ENCODE peak calls at places on chromosomes 1 and 21, in five cellular contexts. One of them, this sample, is unnamed.

GRCh38 chr1:41895552-41895951 is 23.2 kb downstream of the HIVEP3 start:
- DNase-seq in fibroblast of the aortic adventitia: no peak
- DNase-seq in GDM1: no peak
- DNase-seq in fibroblast of villous mesenchyme: peak; percentile 52
- DNase-seq in fibroblast of mammary gland: no peak
- DNase-seq in this sample: peak; percentile 43

GRCh38 chr21:33931799-33932390 is 16.3 kb upstream of the ATP5PO start:
- DNase-seq in fibroblast of the aortic adventitia: peak; percentile 50
- DNase-seq in GDM1: no peak
- DNase-seq in fibroblast of villous mesenchyme: peak; percentile 60
- DNase-seq in fibroblast of mammary gland: no peak
- DNase-seq in this sample: no peak

GRCh38 chr1:31431351-31431750 is 18.3 kb downstream of the SERINC2 start:
- DNase-seq in fibroblast of the aortic adventitia: no peak
- DNase-seq in GDM1: no peak
- DNase-seq in fibroblast of villous mesenchyme: no peak
- DNase-seq in fibroblast of mammary gland: no peak
- DNase-seq in this sample: no peak

GRCh38 chr1:237386362-237387143 is 344.6 kb downstream of the RYR2 start:
- DNase-seq in fibroblast of the aortic adventitia: peak; percentile 25
- DNase-seq in GDM1: no peak
- DNase-seq in fibroblast of villous mesenchyme: peak; percentile 35
- DNase-seq in fibroblast of mammary gland: peak; percentile 43
- DNase-seq in this sample: peak; percentile 58

GRCh38 chr1:79235221-79236002 is 228.9 kb upstream of the ADGRL4 start:
- DNase-seq in fibroblast of the aortic adventitia: peak; percentile 46
- DNase-seq in GDM1: no peak
- DNase-seq in fibroblast of villous mesenchyme: no peak
- DNase-seq in fibroblast of mammary gland: peak; percentile 29
- DNase-seq in this sample: peak; percentile 52

GRCh38 chr1:84997667-84998600 is 1.0 kb upstream of the MCOLN2 start:
- DNase-seq in fibroblast of the aortic adventitia: peak; percentile 9
- DNase-seq in GDM1: no peak
- DNase-seq in fibroblast of villous mesenchyme: peak; percentile 10
- DNase-seq in fibroblast of mammary gland: peak; percentile 16
- DNase-seq in this sample: peak; percentile 6

GRCh38 chr1:230071316-230071715 is 4.3 kb downstream of the GALNT2 start:
- DNase-seq in fibroblast of the aortic adventitia: no peak
- DNase-seq in GDM1: no peak
- DNase-seq in fibroblast of villous mesenchyme: no peak
- DNase-seq in fibroblast of mammary gland: no peak
- DNase-seq in this sample: no peak

GRCh38 chr21:45186709-45187108 is 101.0 kb downstream of the POFUT2 start:
- DNase-seq in fibroblast of the aortic adventitia: no peak
- DNase-seq in GDM1: no peak
- DNase-seq in fibroblast of villous mesenchyme: no peak
- DNase-seq in fibroblast of mammary gland: no peak
- DNase-seq in this sample: no peak

GRCh38 chr1:86137458-86137857 is 19.1 kb downstream of the COL24A1 start:
- DNase-seq in fibroblast of the aortic adventitia: peak; percentile 67
- DNase-seq in GDM1: peak; percentile 33
- DNase-seq in fibroblast of villous mesenchyme: peak; percentile 23
- DNase-seq in fibroblast of mammary gland: peak; percentile 81
- DNase-seq in this sample: peak; percentile 82

GRCh38 chr1:231935856-231936255 is 309.3 kb downstream of the DISC1 start:
- DNase-seq in fibroblast of the aortic adventitia: no peak
- DNase-seq in GDM1: no peak
- DNase-seq in fibroblast of villous mesenchyme: no peak
- DNase-seq in fibroblast of mammary gland: no peak
- DNase-seq in this sample: no peak

GRCh38 chr1:19463204-19463803 is 22.0 kb downstream of the CAPZB start:
- DNase-seq in fibroblast of the aortic adventitia: no peak
- DNase-seq in GDM1: no peak
- DNase-seq in fibroblast of villous mesenchyme: no peak
- DNase-seq in fibroblast of mammary gland: no peak
- DNase-seq in this sample: no peak

GRCh38 chr1:89844236-89844807 is 23.5 kb downstream of the LRRC8D start:
- DNase-seq in fibroblast of the aortic adventitia: peak; percentile 16
- DNase-seq in GDM1: no peak
- DNase-seq in fibroblast of villous mesenchyme: peak; percentile 70
- DNase-seq in fibroblast of mammary gland: no peak
- DNase-seq in this sample: no peak

GRCh38 chr1:24309762-24310485 is 9.2 kb upstream of the GRHL3 start:
- DNase-seq in fibroblast of the aortic adventitia: no peak
- DNase-seq in GDM1: no peak
- DNase-seq in fibroblast of villous mesenchyme: no peak
- DNase-seq in fibroblast of mammary gland: peak; percentile 38
- DNase-seq in this sample: no peak

GRCh38 chr1:17280436-17280835 is 27.6 kb upstream of the PADI4 start:
- DNase-seq in fibroblast of the aortic adventitia: no peak
- DNase-seq in GDM1: no peak
- DNase-seq in fibroblast of villous mesenchyme: no peak
- DNase-seq in fibroblast of mammary gland: no peak
- DNase-seq in this sample: no peak

GRCh38 chr1:151668090-151668489 is 48.5 kb downstream of the CELF3 start:
- DNase-seq in fibroblast of the aortic adventitia: no peak
- DNase-seq in GDM1: no peak
- DNase-seq in fibroblast of villous mesenchyme: no peak
- DNase-seq in fibroblast of mammary gland: no peak
- DNase-seq in this sample: no peak

GRCh38 chr1:172322219-172323061 is 98.0 kb upstream of the C1orf105 start:
- DNase-seq in fibroblast of the aortic adventitia: peak; percentile 95
- DNase-seq in GDM1: no peak
- DNase-seq in fibroblast of villous mesenchyme: peak; percentile 85
- DNase-seq in fibroblast of mammary gland: peak; percentile 98
- DNase-seq in this sample: peak; percentile 93

GRCh38 chr1:26858160-26858559 is 4.8 kb upstream of the SFN start:
- DNase-seq in fibroblast of the aortic adventitia: peak; percentile 53
- DNase-seq in GDM1: no peak
- DNase-seq in fibroblast of villous mesenchyme: no peak
- DNase-seq in fibroblast of mammary gland: peak; percentile 18
- DNase-seq in this sample: no peak

GRCh38 chr1:9717193-9718005 is 65.9 kb downstream of the PIK3CD start:
- DNase-seq in fibroblast of the aortic adventitia: no peak
- DNase-seq in GDM1: peak; percentile 72
- DNase-seq in fibroblast of villous mesenchyme: peak; percentile 26
- DNase-seq in fibroblast of mammary gland: no peak
- DNase-seq in this sample: no peak

GRCh38 chr1:197399691-197400521 is 131.9 kb downstream of the CRB1 start:
- DNase-seq in fibroblast of the aortic adventitia: peak; percentile 64
- DNase-seq in GDM1: peak; percentile 26
- DNase-seq in fibroblast of villous mesenchyme: peak; percentile 51
- DNase-seq in fibroblast of mammary gland: peak; percentile 58
- DNase-seq in this sample: peak; percentile 80

GRCh38 chr1:171727778-171728177 is 14.1 kb downstream of the VAMP4 start:
- DNase-seq in fibroblast of the aortic adventitia: no peak
- DNase-seq in GDM1: no peak
- DNase-seq in fibroblast of villous mesenchyme: no peak
- DNase-seq in fibroblast of mammary gland: no peak
- DNase-seq in this sample: no peak

GRCh38 chr1:42046772-42047552 is 106.2 kb upstream of the GUCA2B start:
- DNase-seq in fibroblast of the aortic adventitia: peak; percentile 4
- DNase-seq in GDM1: no peak
- DNase-seq in fibroblast of villous mesenchyme: no peak
- DNase-seq in fibroblast of mammary gland: no peak
- DNase-seq in this sample: peak; percentile 15

GRCh38 chr21:32248616-32249550 is 30.0 kb downstream of the MIS18A start:
- DNase-seq in fibroblast of the aortic adventitia: peak; percentile 31
- DNase-seq in GDM1: no peak
- DNase-seq in fibroblast of villous mesenchyme: no peak
- DNase-seq in fibroblast of mammary gland: no peak
- DNase-seq in this sample: no peak

GRCh38 chr1:107486365-107486764 is 345.5 kb downstream of the NTNG1 start:
- DNase-seq in fibroblast of the aortic adventitia: no peak
- DNase-seq in GDM1: no peak
- DNase-seq in fibroblast of villous mesenchyme: no peak
- DNase-seq in fibroblast of mammary gland: no peak
- DNase-seq in this sample: no peak

This sample was measured in fibroblast of pulmonary artery.